ENCODE peak calls at places on chromosomes 12 and 14, in seven cellular contexts. One of them, this sample, is unnamed.

GRCh38 chr12:3797649-3798048 is 44.7 kb upstream of the CRACR2A start:
- DNase-seq in IMR-90: no peak
- DNase-seq in neuronal stem cell: no peak
- DNase-seq in H9: no peak
- DNase-seq in H1: no peak
- DNase-seq in trophoblast cell: no peak
- DNase-seq in mesendoderm: peak; percentile 26
- DNase-seq in this sample: no peak

GRCh38 chr14:39034481-39035296 is 68.3 kb downstream of the SEC23A start:
- DNase-seq in IMR-90: no peak
- DNase-seq in neuronal stem cell: no peak
- DNase-seq in H9: no peak
- DNase-seq in H1: no peak
- DNase-seq in trophoblast cell: no peak
- DNase-seq in mesendoderm: peak; percentile 37
- DNase-seq in this sample: peak; percentile 27

GRCh38 chr14:61365667-61366194 is 44.4 kb downstream of the PRKCH start:
- DNase-seq in IMR-90: no peak
- DNase-seq in neuronal stem cell: no peak
- DNase-seq in H9: no peak
- DNase-seq in H1: no peak
- DNase-seq in trophoblast cell: no peak
- DNase-seq in mesendoderm: no peak
- DNase-seq in this sample: no peak

GRCh38 chr12:65082411-65082810 is 38.7 kb downstream of the WIF1 start:
- DNase-seq in IMR-90: no peak
- DNase-seq in neuronal stem cell: no peak
- DNase-seq in H9: no peak
- DNase-seq in H1: no peak
- DNase-seq in trophoblast cell: no peak
- DNase-seq in mesendoderm: no peak
- DNase-seq in this sample: no peak

GRCh38 chr12:121512561-121512960 is 68.3 kb downstream of the KDM2B start:
- DNase-seq in IMR-90: no peak
- DNase-seq in neuronal stem cell: no peak
- DNase-seq in H9: no peak
- DNase-seq in H1: no peak
- DNase-seq in trophoblast cell: no peak
- DNase-seq in mesendoderm: no peak
- DNase-seq in this sample: no peak

GRCh38 chr12:70853326-70853725 is 67.2 kb downstream of the PTPRR start:
- DNase-seq in IMR-90: peak; percentile 1
- DNase-seq in neuronal stem cell: no peak
- DNase-seq in H9: no peak
- DNase-seq in H1: no peak
- DNase-seq in trophoblast cell: no peak
- DNase-seq in mesendoderm: no peak
- DNase-seq in this sample: peak; percentile 29

GRCh38 chr12:46489951-46490388 is 117.4 kb upstream of the SLC38A2 start:
- DNase-seq in IMR-90: no peak
- DNase-seq in neuronal stem cell: no peak
- DNase-seq in H9: no peak
- DNase-seq in H1: no peak
- DNase-seq in trophoblast cell: no peak
- DNase-seq in mesendoderm: no peak
- DNase-seq in this sample: no peak

GRCh38 chr12:53725824-53726223 is 1.4 kb downstream of the CALCOCO1 start:
- DNase-seq in IMR-90: peak; percentile 19
- DNase-seq in neuronal stem cell: no peak
- DNase-seq in H9: no peak
- DNase-seq in H1: no peak
- DNase-seq in trophoblast cell: no peak
- DNase-seq in mesendoderm: no peak
- DNase-seq in this sample: no peak

GRCh38 chr12:111840831-111841230 is 1.2 kb upstream of the MAPKAPK5 start:
- DNase-seq in IMR-90: no peak
- DNase-seq in neuronal stem cell: no peak
- DNase-seq in H9: no peak
- DNase-seq in H1: no peak
- DNase-seq in trophoblast cell: no peak
- DNase-seq in mesendoderm: no peak
- DNase-seq in this sample: no peak

GRCh38 chr12:71685312-71685906 is 473 bp upstream of the TMEM19 start:
- DNase-seq in IMR-90: no peak
- DNase-seq in neuronal stem cell: no peak
- DNase-seq in H9: no peak
- DNase-seq in H1: no peak
- DNase-seq in trophoblast cell: no peak
- DNase-seq in mesendoderm: no peak
- DNase-seq in this sample: no peak

GRCh38 chr14:100076630-100077029 is 11.4 kb downstream of the EVL start:
- DNase-seq in IMR-90: peak; percentile 81
- DNase-seq in neuronal stem cell: no peak
- DNase-seq in H9: no peak
- DNase-seq in H1: no peak
- DNase-seq in trophoblast cell: peak; percentile 37
- DNase-seq in mesendoderm: no peak
- DNase-seq in this sample: peak; percentile 80

GRCh38 chr12:59861635-59862034 is 265.8 kb downstream of the SLC16A7 start:
- DNase-seq in IMR-90: peak; percentile 28
- DNase-seq in neuronal stem cell: no peak
- DNase-seq in H9: no peak
- DNase-seq in H1: no peak
- DNase-seq in trophoblast cell: no peak
- DNase-seq in mesendoderm: no peak
- DNase-seq in this sample: no peak

GRCh38 chr12:15846887-15847286 is 35.3 kb upstream of the STRAP start:
- DNase-seq in IMR-90: peak; percentile 69
- DNase-seq in neuronal stem cell: no peak
- DNase-seq in H9: no peak
- DNase-seq in H1: no peak
- DNase-seq in trophoblast cell: no peak
- DNase-seq in mesendoderm: no peak
- DNase-seq in this sample: peak; percentile 9

GRCh38 chr12:21500786-21501257 is 613 bp downstream of the RECQL start:
- DNase-seq in IMR-90: no peak
- DNase-seq in neuronal stem cell: no peak
- DNase-seq in H9: no peak
- DNase-seq in H1: no peak
- DNase-seq in trophoblast cell: no peak
- DNase-seq in mesendoderm: no peak
- DNase-seq in this sample: peak; percentile 3

GRCh38 chr12:129101404-129101803 is 248.1 kb downstream of the GLT1D1 start:
- DNase-seq in IMR-90: no peak
- DNase-seq in neuronal stem cell: no peak
- DNase-seq in H9: peak; percentile 14
- DNase-seq in H1: no peak
- DNase-seq in trophoblast cell: no peak
- DNase-seq in mesendoderm: peak; percentile 7
- DNase-seq in this sample: no peak

GRCh38 chr14:95189400-95190162 is 32.3 kb upstream of the DICER1 start:
- DNase-seq in IMR-90: no peak
- DNase-seq in neuronal stem cell: no peak
- DNase-seq in H9: no peak
- DNase-seq in H1: no peak
- DNase-seq in trophoblast cell: no peak
- DNase-seq in mesendoderm: no peak
- DNase-seq in this sample: no peak

GRCh38 chr14:34781242-34781641 is 66.8 kb upstream of the CFL2 start:
- DNase-seq in IMR-90: peak; percentile 96
- DNase-seq in neuronal stem cell: no peak
- DNase-seq in H9: no peak
- DNase-seq in H1: no peak
- DNase-seq in trophoblast cell: peak; percentile 50
- DNase-seq in mesendoderm: no peak
- DNase-seq in this sample: peak; percentile 97

GRCh38 chr12:119804011-119804641 is 73.0 kb downstream of the CIT start:
- DNase-seq in IMR-90: peak; percentile 78
- DNase-seq in neuronal stem cell: peak; percentile 68
- DNase-seq in H9: peak; percentile 93
- DNase-seq in H1: peak; percentile 79
- DNase-seq in trophoblast cell: peak; percentile 32
- DNase-seq in mesendoderm: peak; percentile 94
- DNase-seq in this sample: peak; percentile 85

GRCh38 chr14:39988939-39989338 is 556.7 kb upstream of the FBXO33 start:
- DNase-seq in IMR-90: no peak
- DNase-seq in neuronal stem cell: peak; percentile 27
- DNase-seq in H9: no peak
- DNase-seq in H1: no peak
- DNase-seq in trophoblast cell: no peak
- DNase-seq in mesendoderm: peak; percentile 76
- DNase-seq in this sample: peak; percentile 53

GRCh38 chr12:71865166-71865713 is 25.7 kb downstream of the TBC1D15 start:
- DNase-seq in IMR-90: peak; percentile 94
- DNase-seq in neuronal stem cell: no peak
- DNase-seq in H9: no peak
- DNase-seq in H1: no peak
- DNase-seq in trophoblast cell: no peak
- DNase-seq in mesendoderm: peak; percentile 29
- DNase-seq in this sample: peak; percentile 89

GRCh38 chr12:68158427-68158826 is 1.1 kb downstream of the IFNG start:
- DNase-seq in IMR-90: no peak
- DNase-seq in neuronal stem cell: no peak
- DNase-seq in H9: no peak
- DNase-seq in H1: no peak
- DNase-seq in trophoblast cell: no peak
- DNase-seq in mesendoderm: peak; percentile 45
- DNase-seq in this sample: peak; percentile 8

GRCh38 chr12:77496714-77497113 is 334.0 kb upstream of the NAV3 start:
- DNase-seq in IMR-90: no peak
- DNase-seq in neuronal stem cell: no peak
- DNase-seq in H9: no peak
- DNase-seq in H1: no peak
- DNase-seq in trophoblast cell: no peak
- DNase-seq in mesendoderm: no peak
- DNase-seq in this sample: no peak
- H2BK120ac ChIP-seq in IMR-90: no peak overlapping the region
- H2BK120ac ChIP-seq in neuronal stem cell: no peak overlapping the region
- H2BK120ac ChIP-seq in H9: no peak overlapping the region
- H2BK120ac ChIP-seq in H1: no peak overlapping the region
- H2BK120ac ChIP-seq in trophoblast cell: no peak overlapping the region
- H2BK120ac ChIP-seq in mesendoderm: no peak overlapping the region
- H2BK120ac ChIP-seq in this sample: no peak overlapping the region

GRCh38 chr14:31042300-31042699 is 16.1 kb upstream of the STRN3 start:
- DNase-seq in IMR-90: no peak
- DNase-seq in neuronal stem cell: no peak
- DNase-seq in H9: no peak
- DNase-seq in H1: no peak
- DNase-seq in trophoblast cell: no peak
- DNase-seq in mesendoderm: no peak
- DNase-seq in this sample: no peak
- H2BK120ac ChIP-seq in IMR-90: no peak overlapping the region
- H2BK120ac ChIP-seq in neuronal stem cell: no peak overlapping the region
- H2BK120ac ChIP-seq in H9: no peak overlapping the region
- H2BK120ac ChIP-seq in H1: no peak overlapping the region
- H2BK120ac ChIP-seq in trophoblast cell: no peak overlapping the region
- H2BK120ac ChIP-seq in mesendoderm: no peak overlapping the region
- H2BK120ac ChIP-seq in this sample: no peak overlapping the region

GRCh38 chr12:91887957-91888356 is 257.7 kb downstream of the BTG1 start:
- DNase-seq in IMR-90: no peak
- DNase-seq in neuronal stem cell: no peak
- DNase-seq in H9: no peak
- DNase-seq in H1: no peak
- DNase-seq in trophoblast cell: no peak
- DNase-seq in mesendoderm: no peak
- DNase-seq in this sample: no peak
- H2BK120ac ChIP-seq in IMR-90: no peak overlapping the region
- H2BK120ac ChIP-seq in neuronal stem cell: no peak overlapping the region
- H2BK120ac ChIP-seq in H9: no peak overlapping the region
- H2BK120ac ChIP-seq in H1: no peak overlapping the region
- H2BK120ac ChIP-seq in trophoblast cell: no peak overlapping the region
- H2BK120ac ChIP-seq in mesendoderm: no peak overlapping the region
- H2BK120ac ChIP-seq in this sample: no peak overlapping the region

GRCh38 chr14:54974773-54975414 is 52.0 kb downstream of the WDHD1 start:
- DNase-seq in IMR-90: no peak
- DNase-seq in neuronal stem cell: no peak
- DNase-seq in H9: no peak
- DNase-seq in H1: no peak
- DNase-seq in trophoblast cell: no peak
- DNase-seq in mesendoderm: no peak
- DNase-seq in this sample: no peak

GRCh38 chr14:54976316-54976715 is 50.6 kb downstream of the WDHD1 start:
- DNase-seq in IMR-90: peak; percentile 82
- DNase-seq in neuronal stem cell: no peak
- DNase-seq in H9: no peak
- DNase-seq in H1: no peak
- DNase-seq in trophoblast cell: no peak
- DNase-seq in mesendoderm: no peak
- DNase-seq in this sample: peak; percentile 48

GRCh38 chr14:54981698-54982097 is 45.2 kb downstream of the WDHD1 start:
- DNase-seq in IMR-90: peak; percentile 22
- DNase-seq in neuronal stem cell: no peak
- DNase-seq in H9: no peak
- DNase-seq in H1: no peak
- DNase-seq in trophoblast cell: no peak
- DNase-seq in mesendoderm: no peak
- DNase-seq in this sample: peak; percentile 22

GRCh38 chr14:54975856-54976255 is 51.0 kb downstream of the WDHD1 start:
- DNase-seq in IMR-90: no peak
- DNase-seq in neuronal stem cell: no peak
- DNase-seq in H9: no peak
- DNase-seq in H1: no peak
- DNase-seq in trophoblast cell: no peak
- DNase-seq in mesendoderm: no peak
- DNase-seq in this sample: peak; percentile 7

GRCh38 chr14:54979039-54979438 is 47.9 kb downstream of the WDHD1 start:
- DNase-seq in IMR-90: no peak
- DNase-seq in neuronal stem cell: no peak
- DNase-seq in H9: no peak
- DNase-seq in H1: no peak
- DNase-seq in trophoblast cell: no peak
- DNase-seq in mesendoderm: peak; percentile 3
- DNase-seq in this sample: no peak
- H2BK120ac ChIP-seq in IMR-90: no peak overlapping the region
- H2BK120ac ChIP-seq in neuronal stem cell: no peak overlapping the region
- H2BK120ac ChIP-seq in H9: no peak overlapping the region
- H2BK120ac ChIP-seq in H1: no peak overlapping the region
- H2BK120ac ChIP-seq in trophoblast cell: no peak overlapping the region
- H2BK120ac ChIP-seq in mesendoderm: no peak overlapping the region
- H2BK120ac ChIP-seq in this sample: no peak overlapping the region

DNA sequence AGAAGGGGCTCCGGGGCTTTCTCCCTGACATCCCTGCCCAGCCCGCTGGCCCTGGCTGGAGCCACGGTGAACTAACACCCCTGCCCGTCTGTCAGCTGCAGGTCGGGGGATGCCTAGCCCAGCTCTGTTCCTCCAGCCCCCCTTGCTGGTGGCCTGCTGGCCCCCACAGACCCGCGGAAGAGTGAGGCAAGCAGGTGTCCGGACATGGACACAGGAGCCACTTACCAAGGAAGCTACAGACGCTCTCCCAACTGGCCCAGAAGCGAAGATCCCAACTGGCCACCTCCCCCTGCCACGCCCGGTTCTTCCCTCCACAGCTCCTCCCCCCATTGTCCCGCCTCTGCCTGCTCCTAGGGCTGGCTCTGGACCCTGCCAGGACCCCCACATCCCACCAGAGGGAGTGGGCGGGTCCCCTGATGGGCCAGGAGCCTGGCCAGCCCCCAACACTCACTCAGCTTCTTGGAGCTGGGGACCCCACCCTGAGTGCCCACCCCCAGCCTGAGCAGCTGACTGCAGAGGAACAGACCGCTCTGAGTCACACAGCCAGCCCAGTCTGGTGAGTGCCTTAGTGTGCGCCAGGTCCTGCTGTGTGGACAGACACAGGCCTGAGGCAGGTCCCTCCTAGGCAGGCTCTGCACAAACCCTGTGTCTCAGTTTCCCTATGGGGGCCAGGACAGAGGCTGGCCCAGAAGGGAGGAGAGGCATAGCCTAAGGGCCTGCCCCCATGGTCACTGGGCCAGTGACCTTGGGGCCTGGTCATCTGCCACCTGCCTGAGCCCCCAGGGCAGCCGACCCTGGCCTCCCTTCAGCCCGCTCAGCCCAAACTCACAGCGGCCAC is 7.7 kb downstream of the AHNAK2 start:
- DNase-seq in IMR-90: peak; percentile 81
- DNase-seq in neuronal stem cell: no peak
- DNase-seq in H9: peak; percentile 68
- DNase-seq in H1: no peak
- DNase-seq in trophoblast cell: peak; percentile 61
- DNase-seq in mesendoderm: peak; percentile 42
- DNase-seq in this sample: peak; percentile 90
- H2BK120ac ChIP-seq in IMR-90: peak overlapping the region; percentile 88
- H2BK120ac ChIP-seq in neuronal stem cell: peak overlapping the region; percentile 2
- H2BK120ac ChIP-seq in H9: no peak overlapping the region
- H2BK120ac ChIP-seq in H1: no peak overlapping the region
- H2BK120ac ChIP-seq in trophoblast cell: no peak overlapping the region
- H2BK120ac ChIP-seq in mesendoderm: no peak overlapping the region
- H2BK120ac ChIP-seq in this sample: peak overlapping the region; percentile 96